ENCODE peak calls at places on chromosomes 13 and 19, in four cellular contexts. One of them, this sample, is unnamed.
A peak's percentile ranks its signal among the peaks of the same experiment; 100 is the strongest.

GRCh38 chr19:55044286-55044685 is 6.2 kb upstream of the GP6 start:
- DNase-seq in upper lobe of right lung: peak; percentile 22
- DNase-seq in AG09319: no peak
- DNase-seq in activated CD8-positive, alpha-beta memory T cell treated with anti-CD3 and anti-CD28 coated beads, Interleukin-2, amount 50 U/mL, for 4 hours: no peak
- DNase-seq in this sample: no peak

GRCh38 chr19:3710265-3710812 is 2.2 kb downstream of the TJP3 start:
- DNase-seq in upper lobe of right lung: peak; percentile 95
- DNase-seq in AG09319: no peak
- DNase-seq in activated CD8-positive, alpha-beta memory T cell treated with anti-CD3 and anti-CD28 coated beads, Interleukin-2, amount 50 U/mL, for 4 hours: no peak
- DNase-seq in this sample: peak; percentile 96

GRCh38 chr19:35211545-35212230 is 16.9 kb downstream of the FAM187B start:
- DNase-seq in activated CD8-positive, alpha-beta memory T cell treated with anti-CD3 and anti-CD28 coated beads, Interleukin-2, amount 50 U/mL, for 4 hours: peak; percentile 59
- DNase-seq in AG09319: no peak
- DNase-seq in upper lobe of right lung: peak; percentile 78
- DNase-seq in this sample: peak; percentile 70

GRCh38 chr13:114144606-114145244 is 12.3 kb upstream of the RASA3 start:
- DNase-seq in activated CD8-positive, alpha-beta memory T cell treated with anti-CD3 and anti-CD28 coated beads, Interleukin-2, amount 50 U/mL, for 4 hours: peak; percentile 15
- DNase-seq in upper lobe of right lung: peak; percentile 27
- DNase-seq in AG09319: no peak
- DNase-seq in this sample: no peak

GRCh38 chr19:10854350-10855089 is 6.3 kb downstream of the C19orf38 start:
- DNase-seq in upper lobe of right lung: no peak
- DNase-seq in AG09319: no peak
- DNase-seq in activated CD8-positive, alpha-beta memory T cell treated with anti-CD3 and anti-CD28 coated beads, Interleukin-2, amount 50 U/mL, for 4 hours: no peak
- DNase-seq in this sample: no peak

GRCh38 chr19:9909251-9909650 is 27.1 kb downstream of the OLFM2 start:
- DNase-seq in activated CD8-positive, alpha-beta memory T cell treated with anti-CD3 and anti-CD28 coated beads, Interleukin-2, amount 50 U/mL, for 4 hours: no peak
- DNase-seq in upper lobe of right lung: no peak
- DNase-seq in AG09319: no peak
- DNase-seq in this sample: no peak

GRCh38 chr13:69477451-69477850 is 630.2 kb upstream of the ATXN8OS start:
- DNase-seq in upper lobe of right lung: no peak
- DNase-seq in AG09319: no peak
- DNase-seq in activated CD8-positive, alpha-beta memory T cell treated with anti-CD3 and anti-CD28 coated beads, Interleukin-2, amount 50 U/mL, for 4 hours: no peak
- DNase-seq in this sample: no peak

GRCh38 chr13:111281751-111282311 is 38.6 kb upstream of the TEX29 start:
- DNase-seq in activated CD8-positive, alpha-beta memory T cell treated with anti-CD3 and anti-CD28 coated beads, Interleukin-2, amount 50 U/mL, for 4 hours: no peak
- DNase-seq in upper lobe of right lung: no peak
- DNase-seq in AG09319: no peak
- DNase-seq in this sample: no peak

GRCh38 chr19:50906217-50906616 is 5.0 kb downstream of the KLK4 start:
- DNase-seq in activated CD8-positive, alpha-beta memory T cell treated with anti-CD3 and anti-CD28 coated beads, Interleukin-2, amount 50 U/mL, for 4 hours: peak; percentile 29
- DNase-seq in AG09319: no peak
- DNase-seq in upper lobe of right lung: no peak
- DNase-seq in this sample: no peak

GRCh38 chr13:21074601-21075302 is 13.4 kb upstream of the LATS2 start:
- DNase-seq in activated CD8-positive, alpha-beta memory T cell treated with anti-CD3 and anti-CD28 coated beads, Interleukin-2, amount 50 U/mL, for 4 hours: peak; percentile 32
- DNase-seq in AG09319: no peak
- DNase-seq in upper lobe of right lung: no peak
- DNase-seq in this sample: no peak

GRCh38 chr13:99218545-99218944 is 17.9 kb downstream of the UBAC2 start:
- DNase-seq in upper lobe of right lung: no peak
- DNase-seq in activated CD8-positive, alpha-beta memory T cell treated with anti-CD3 and anti-CD28 coated beads, Interleukin-2, amount 50 U/mL, for 4 hours: no peak
- DNase-seq in AG09319: no peak
- DNase-seq in this sample: no peak

GRCh38 chr13:103663996-103664395 is 597.8 kb upstream of the SLC10A2 start:
- DNase-seq in activated CD8-positive, alpha-beta memory T cell treated with anti-CD3 and anti-CD28 coated beads, Interleukin-2, amount 50 U/mL, for 4 hours: no peak
- DNase-seq in AG09319: no peak
- DNase-seq in upper lobe of right lung: no peak
- DNase-seq in this sample: no peak

GRCh38 chr13:110216403-110217041 is 90.4 kb downstream of the COL4A1 start:
- DNase-seq in activated CD8-positive, alpha-beta memory T cell treated with anti-CD3 and anti-CD28 coated beads, Interleukin-2, amount 50 U/mL, for 4 hours: no peak
- DNase-seq in upper lobe of right lung: no peak
- DNase-seq in AG09319: peak; percentile 14
- DNase-seq in this sample: no peak

GRCh38 chr19:51407631-51408131 is 9.8 kb downstream of the SIGLEC10 start:
- DNase-seq in upper lobe of right lung: no peak
- DNase-seq in activated CD8-positive, alpha-beta memory T cell treated with anti-CD3 and anti-CD28 coated beads, Interleukin-2, amount 50 U/mL, for 4 hours: peak; percentile 34
- DNase-seq in AG09319: no peak
- DNase-seq in this sample: no peak

GRCh38 chr13:70568571-70568970 is 460.3 kb upstream of the KLHL1 start:
- DNase-seq in upper lobe of right lung: no peak
- DNase-seq in AG09319: no peak
- DNase-seq in activated CD8-positive, alpha-beta memory T cell treated with anti-CD3 and anti-CD28 coated beads, Interleukin-2, amount 50 U/mL, for 4 hours: no peak
- DNase-seq in this sample: no peak

GRCh38 chr13:111283457-111283856 is 37.0 kb upstream of the TEX29 start:
- DNase-seq in activated CD8-positive, alpha-beta memory T cell treated with anti-CD3 and anti-CD28 coated beads, Interleukin-2, amount 50 U/mL, for 4 hours: no peak
- DNase-seq in upper lobe of right lung: no peak
- DNase-seq in AG09319: no peak
- DNase-seq in this sample: no peak

GRCh38 chr19:49541914-49542313 is 14.1 kb downstream of the RCN3 start:
- DNase-seq in activated CD8-positive, alpha-beta memory T cell treated with anti-CD3 and anti-CD28 coated beads, Interleukin-2, amount 50 U/mL, for 4 hours: no peak
- DNase-seq in upper lobe of right lung: no peak
- DNase-seq in AG09319: no peak
- DNase-seq in this sample: no peak

GRCh38 chr19:28519950-28520861 is 692.7 kb downstream of the UQCRFS1 start:
- DNase-seq in activated CD8-positive, alpha-beta memory T cell treated with anti-CD3 and anti-CD28 coated beads, Interleukin-2, amount 50 U/mL, for 4 hours: no peak
- DNase-seq in upper lobe of right lung: no peak
- DNase-seq in AG09319: no peak
- DNase-seq in this sample: no peak

GRCh38 chr19:1874554-1875185 is 10.6 kb downstream of the ABHD17A start:
- DNase-seq in activated CD8-positive, alpha-beta memory T cell treated with anti-CD3 and anti-CD28 coated beads, Interleukin-2, amount 50 U/mL, for 4 hours: no peak
- DNase-seq in upper lobe of right lung: no peak
- DNase-seq in AG09319: no peak
- DNase-seq in this sample: no peak

GRCh38 chr13:73496711-73497110 is 437.9 kb downstream of the KLF5 start:
- DNase-seq in activated CD8-positive, alpha-beta memory T cell treated with anti-CD3 and anti-CD28 coated beads, Interleukin-2, amount 50 U/mL, for 4 hours: no peak
- DNase-seq in AG09319: no peak
- DNase-seq in upper lobe of right lung: no peak
- DNase-seq in this sample: no peak

GRCh38 chr19:49057636-49058234 is at the start of gene CGB7:
- DNase-seq in upper lobe of right lung: peak; percentile 87
- DNase-seq in activated CD8-positive, alpha-beta memory T cell treated with anti-CD3 and anti-CD28 coated beads, Interleukin-2, amount 50 U/mL, for 4 hours: peak; percentile 38
- DNase-seq in AG09319: no peak
- DNase-seq in this sample: peak; percentile 84

GRCh38 chr19:19460761-19461265 is 54.5 kb downstream of the TSSK6 start:
- DNase-seq in AG09319: no peak
- DNase-seq in upper lobe of right lung: peak; percentile 80
- DNase-seq in activated CD8-positive, alpha-beta memory T cell treated with anti-CD3 and anti-CD28 coated beads, Interleukin-2, amount 50 U/mL, for 4 hours: peak; percentile 61
- DNase-seq in this sample: peak; percentile 76

GRCh38 chr13:27770809-27771208 is 21.5 kb upstream of the GSX1 start:
- DNase-seq in upper lobe of right lung: no peak
- DNase-seq in AG09319: no peak
- DNase-seq in activated CD8-positive, alpha-beta memory T cell treated with anti-CD3 and anti-CD28 coated beads, Interleukin-2, amount 50 U/mL, for 4 hours: no peak
- DNase-seq in this sample: no peak

GRCh38 chr13:39047560-39047959 is 9.3 kb downstream of the NHLRC3 start:
- DNase-seq in upper lobe of right lung: no peak
- DNase-seq in AG09319: no peak
- DNase-seq in activated CD8-positive, alpha-beta memory T cell treated with anti-CD3 and anti-CD28 coated beads, Interleukin-2, amount 50 U/mL, for 4 hours: no peak
- DNase-seq in this sample: no peak

GRCh38 chr13:100875392-100876043 is 200.9 kb upstream of the TMTC4 start:
- DNase-seq in upper lobe of right lung: no peak
- DNase-seq in activated CD8-positive, alpha-beta memory T cell treated with anti-CD3 and anti-CD28 coated beads, Interleukin-2, amount 50 U/mL, for 4 hours: no peak
- DNase-seq in AG09319: peak; percentile 68
- DNase-seq in this sample: no peak

GRCh38 chr19:36106441-36106840 is 4.5 kb upstream of the OVOL3 start:
- DNase-seq in upper lobe of right lung: no peak
- DNase-seq in AG09319: no peak
- DNase-seq in activated CD8-positive, alpha-beta memory T cell treated with anti-CD3 and anti-CD28 coated beads, Interleukin-2, amount 50 U/mL, for 4 hours: no peak
- DNase-seq in this sample: no peak

GRCh38 chr13:113109151-113110047 is 3.8 kb downstream of the F7 start:
- DNase-seq in upper lobe of right lung: peak; percentile 56
- DNase-seq in activated CD8-positive, alpha-beta memory T cell treated with anti-CD3 and anti-CD28 coated beads, Interleukin-2, amount 50 U/mL, for 4 hours: peak; percentile 14
- DNase-seq in AG09319: no peak
- DNase-seq in this sample: peak; percentile 41

GRCh38 chr19:56333506-56333905 is 18.9 kb upstream of the ZSCAN5A start:
- DNase-seq in AG09319: peak; percentile 3
- DNase-seq in activated CD8-positive, alpha-beta memory T cell treated with anti-CD3 and anti-CD28 coated beads, Interleukin-2, amount 50 U/mL, for 4 hours: peak; percentile 36
- DNase-seq in upper lobe of right lung: no peak
- DNase-seq in this sample: no peak

This sample was measured in lower lobe of right lung.